ENCODE peak calls at places on chromosome 11, in four cellular contexts. O is tibial nerve, I is stomach, Z is lower lobe of right lung. U is an unnamed sample. For H3K27me3, the result is how much of the 10 kb centered on the place peaks cover.

GRCh38 chr11:34238533-34238932 is 119.3 kb downstream of the ABTB2 start:
- DNase-seq in O (no peak), I (no peak), Z (no peak), U (no peak)

GRCh38 chr11:110830344-110831141 is 118.3 kb upstream of the ARHGAP20 start:
- DNase-seq in O (no peak), Z (no peak), I (no peak), U (no peak)

GRCh38 chr11:11733246-11733763 is 108.5 kb upstream of the USP47 start:
- DNase-seq in Z (no peak), O (no peak), I (no peak), U (no peak)

GRCh38 chr11:87405843-87406242 is 368.1 kb downstream of the TMEM135 start:
- DNase-seq in O (no peak), Z (no peak), I (no peak), U (no peak)

GRCh38 chr11:13141731-13142724 is 132.9 kb downstream of the RASSF10 start:
- DNase-seq in O (no peak), I (no peak), Z (no peak), U (no peak)

GRCh38 chr11:107215006-107215405 is 196.7 kb upstream of the GUCY1A2 start:
- DNase-seq in I (no peak), O (no peak), Z (no peak), U (no peak)

GRCh38 chr11:11192541-11192940 is 160.5 kb downstream of the CSNK2A3 start:
- DNase-seq in I (no peak), Z (no peak), O (no peak), U (no peak)

GRCh38 chr11:2483426-2483825 is 38.6 kb downstream of the KCNQ1 start:
- DNase-seq in Z (no peak), O (no peak), I (peak), U (peak)

GRCh38 chr11:28757725-28758515 is 649.7 kb downstream of the METTL15 start:
- DNase-seq in Z (no peak), I (no peak), O (no peak), U (no peak)

GRCh38 chr11:27398413-27398780 is 35.4 kb upstream of the CCDC34 start:
- DNase-seq in O (no peak), I (no peak), Z (no peak), U (no peak)

GRCh38 chr11:36055356-36055755 is 111.5 kb downstream of the LDLRAD3 start:
- DNase-seq in I (no peak), Z (no peak), O (no peak), U (no peak)

GRCh38 chr11:110713469-110713776 is 1.2 kb upstream of the ARHGAP20 start:
- DNase-seq in O (no peak), Z (no peak), I (no peak), U (no peak)

GRCh38 chr11:32231909-32232493 is 141.1 kb downstream of the RCN1 start:
- DNase-seq in I (no peak), O (no peak), Z (no peak), U (no peak)

GRCh38 chr11:72244317-72245231 is 598 bp upstream of the PHOX2A start:
- DNase-seq in Z (no peak), O (no peak), I (no peak), U (peak)

GRCh38 chr11:43576834-43577521 is 103.6 kb upstream of the HSD17B12 start:
- DNase-seq in O (peak), I (peak), Z (no peak), U (peak)

GRCh38 chr11:112797653-112798293 is 163.4 kb upstream of the NCAM1 start:
- DNase-seq in O (no peak), I (peak), Z (no peak), U (no peak)

GRCh38 chr11:46212720-46213119 is 64.7 kb upstream of the CREB3L1 start:
- DNase-seq in I (no peak), O (no peak), Z (no peak), U (no peak)

GRCh38 chr11:71935338-71935925 is 6.6 kb downstream of the RNF121 start:
- DNase-seq in I (no peak), Z (no peak), O (no peak), U (no peak)

GRCh38 chr11:93727985-93728791 is 13.1 kb downstream of the TAF1D start:
- DNase-seq in O (no peak), I (no peak), Z (no peak), U (no peak)

GRCh38 chr11:117822522-117823033 is 2.0 kb downstream of the FXYD2 start:
- DNase-seq in I (no peak), O (no peak), Z (no peak), U (peak)

GRCh38 chr11:117824571-117825537 is at the start of gene FXYD2:
- DNase-seq in I (peak), O (peak), Z (peak), U (peak)

GRCh38 chr11:117822031-117822521 is 2.5 kb downstream of the FXYD2 start:
- DNase-seq in I (peak), O (peak), Z (no peak), U (no peak)

GRCh38 chr11:117823941-117824420 is 563 bp downstream of the FXYD2 start:
- DNase-seq in Z (peak), O (peak), I (no peak), U (no peak)

DNA sequence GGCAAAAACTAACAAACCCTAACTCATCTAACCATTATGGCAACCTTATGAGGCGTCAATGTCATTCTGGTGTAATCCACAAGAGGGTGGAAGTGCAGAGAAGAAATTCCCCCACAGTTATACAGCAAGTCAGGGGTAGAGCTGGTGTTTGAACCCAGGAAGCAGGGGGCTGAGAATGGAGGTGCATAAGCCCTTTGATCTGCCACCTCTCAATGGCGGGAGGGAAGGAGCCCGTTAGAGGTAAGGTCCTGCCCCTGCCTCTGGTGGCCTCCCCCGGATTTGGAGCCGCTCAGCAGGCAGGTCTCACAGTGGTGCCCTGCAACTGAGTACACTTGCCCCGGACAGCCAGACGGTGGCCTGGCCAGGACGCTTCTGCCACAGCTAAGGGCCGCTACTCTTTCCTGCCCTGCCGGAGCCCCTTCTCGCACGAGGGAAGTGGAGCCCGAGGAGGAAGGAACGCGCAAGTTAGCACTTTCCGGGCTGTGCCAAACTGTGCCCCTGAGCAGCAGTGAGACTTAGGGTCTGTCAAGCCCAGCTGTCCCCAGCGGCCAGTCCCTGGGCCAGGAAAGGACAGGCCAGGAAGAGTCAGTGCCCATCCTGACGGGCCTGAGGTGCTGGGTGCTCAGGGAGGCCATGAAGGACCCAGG is 1.1 kb downstream of the FXYD2 start:
- DNase-seq in Z (no peak), O (no peak), I (no peak), U (peak)
- TF ChIP-seq CTCF in Z (peak), O (no peak), I (no peak), U (no peak)

DNA sequence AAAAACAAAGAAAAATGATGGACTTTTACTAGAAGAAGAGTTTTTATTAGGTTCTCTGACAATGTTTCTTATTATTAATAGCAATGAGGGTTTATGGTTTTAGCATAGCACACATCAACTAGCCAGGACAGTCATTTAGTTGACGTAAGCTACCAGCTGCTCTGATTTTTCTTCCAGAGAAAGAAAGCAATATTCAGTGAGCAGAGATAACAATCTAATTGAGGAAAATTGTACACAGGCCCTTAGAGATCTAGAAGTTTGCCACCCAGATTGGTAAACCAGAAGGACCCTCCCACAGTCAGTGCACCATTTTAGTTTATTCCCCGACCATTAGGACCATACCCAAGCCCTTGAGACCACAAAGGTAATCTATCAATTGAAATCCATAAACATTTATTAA is 28.7 kb upstream of the TBCEL start:
- DNase-seq in Z (no peak), I (no peak), O (no peak), U (no peak)
- H3K27ac ChIP-seq in Z (no peak), I (no peak), O (no peak), U (no peak)

GRCh38 chr11:70579376-70579955 is 181.1 kb downstream of the CTTN start:
- DNase-seq in I (no peak), O (no peak), Z (no peak), U (peak)
- H3K27me3 ChIP-seq in I (under half), O (under half), Z (under half), U (under half)

DNA sequence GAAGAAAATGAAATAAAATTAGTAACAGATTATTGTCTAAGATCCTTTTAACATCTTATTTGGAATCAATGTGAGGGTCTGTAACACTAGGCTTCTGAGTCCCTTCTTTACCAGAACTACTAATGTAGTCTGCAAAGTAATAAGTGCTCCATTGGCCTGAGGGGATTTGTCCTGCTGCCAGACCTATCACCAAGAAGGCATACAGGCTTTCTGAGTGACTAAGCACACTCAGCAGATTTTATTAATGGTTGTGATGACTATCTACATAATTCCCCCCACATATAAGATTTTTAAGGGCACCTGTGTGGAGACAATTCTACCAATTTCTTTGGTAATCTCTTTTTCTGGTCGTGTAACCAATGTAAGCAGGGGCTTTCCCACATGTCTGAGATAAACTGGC is 365.0 kb upstream of the FAT3 start:
- DNase-seq in O (no peak), I (no peak), Z (no peak), U (no peak)
- TF ChIP-seq CTCF in O (no peak), I (no peak), Z (no peak), U (no peak)

U was measured in pancreas.